ENCODE peak calls at places on chromosomes 16 and 17, in seven cellular contexts. One of them, this sample, is unnamed.

GRCh38 chr17:38885728-38886642 is 16.1 kb downstream of the LASP1 start:
- DNase-seq in natural killer cell: no peak
- DNase-seq in endodermal cell: peak
- DNase-seq in PC-9: no peak
- DNase-seq in astrocyte of the spinal cord: peak
- DNase-seq in AG09319: no peak
- DNase-seq in GM10248: no peak
- DNase-seq in this sample: no peak

GRCh38 chr16:1613240-1613639 is 1.1 kb downstream of the CRAMP1 start:
- DNase-seq in natural killer cell: no peak
- DNase-seq in endodermal cell: no peak
- DNase-seq in PC-9: no peak
- DNase-seq in astrocyte of the spinal cord: no peak
- DNase-seq in AG09319: no peak
- DNase-seq in GM10248: no peak
- DNase-seq in this sample: no peak

GRCh38 chr16:21101631-21102420 is 48.8 kb downstream of the DNAH3 start:
- DNase-seq in natural killer cell: no peak
- DNase-seq in endodermal cell: peak
- DNase-seq in PC-9: no peak
- DNase-seq in astrocyte of the spinal cord: peak
- DNase-seq in AG09319: no peak
- DNase-seq in GM10248: no peak
- DNase-seq in this sample: no peak

GRCh38 chr16:63287411-63287810 is 1251.2 kb upstream of the CDH8 start:
- DNase-seq in natural killer cell: no peak
- DNase-seq in endodermal cell: no peak
- DNase-seq in PC-9: no peak
- DNase-seq in astrocyte of the spinal cord: no peak
- DNase-seq in AG09319: no peak
- DNase-seq in GM10248: no peak
- DNase-seq in this sample: no peak

GRCh38 chr16:78127130-78127529 is 27.7 kb downstream of the WWOX start:
- DNase-seq in natural killer cell: no peak
- DNase-seq in endodermal cell: no peak
- DNase-seq in PC-9: no peak
- DNase-seq in astrocyte of the spinal cord: peak
- DNase-seq in AG09319: peak
- DNase-seq in GM10248: no peak
- DNase-seq in this sample: no peak

GRCh38 chr16:84922351-84923135 is 88.8 kb downstream of the ZDHHC7 start:
- DNase-seq in natural killer cell: no peak
- DNase-seq in endodermal cell: no peak
- DNase-seq in PC-9: no peak
- DNase-seq in astrocyte of the spinal cord: no peak
- DNase-seq in AG09319: no peak
- DNase-seq in GM10248: no peak
- DNase-seq in this sample: no peak

GRCh38 chr17:5825717-5826330 is 241.5 kb upstream of the NLRP1 start:
- DNase-seq in natural killer cell: no peak
- DNase-seq in endodermal cell: no peak
- DNase-seq in PC-9: no peak
- DNase-seq in astrocyte of the spinal cord: peak
- DNase-seq in AG09319: no peak
- DNase-seq in GM10248: no peak
- DNase-seq in this sample: no peak

GRCh38 chr17:3589784-3590183 is 19.4 kb downstream of the TRPV1 start:
- DNase-seq in natural killer cell: no peak
- DNase-seq in endodermal cell: peak
- DNase-seq in PC-9: no peak
- DNase-seq in astrocyte of the spinal cord: no peak
- DNase-seq in AG09319: no peak
- DNase-seq in GM10248: no peak
- DNase-seq in this sample: no peak

GRCh38 chr17:79658811-79659207 is 48.0 kb upstream of the RBFOX3 start:
- DNase-seq in natural killer cell: no peak
- DNase-seq in endodermal cell: peak
- DNase-seq in PC-9: no peak
- DNase-seq in astrocyte of the spinal cord: no peak
- DNase-seq in AG09319: no peak
- DNase-seq in GM10248: no peak
- DNase-seq in this sample: peak

GRCh38 chr17:57370051-57370581 is 113.8 kb downstream of the MSI2 start:
- DNase-seq in natural killer cell: no peak
- DNase-seq in endodermal cell: no peak
- DNase-seq in PC-9: peak
- DNase-seq in astrocyte of the spinal cord: peak
- DNase-seq in AG09319: peak
- DNase-seq in GM10248: no peak
- DNase-seq in this sample: no peak

GRCh38 chr17:45402916-45403315 is 29.8 kb downstream of the ARHGAP27 start:
- DNase-seq in natural killer cell: no peak
- DNase-seq in endodermal cell: no peak
- DNase-seq in PC-9: no peak
- DNase-seq in astrocyte of the spinal cord: no peak
- DNase-seq in AG09319: no peak
- DNase-seq in GM10248: no peak
- DNase-seq in this sample: no peak

GRCh38 chr17:28270926-28271325 is 48.1 kb upstream of the TMEM97 start:
- DNase-seq in natural killer cell: no peak
- DNase-seq in endodermal cell: no peak
- DNase-seq in PC-9: no peak
- DNase-seq in astrocyte of the spinal cord: no peak
- DNase-seq in AG09319: no peak
- DNase-seq in GM10248: no peak
- DNase-seq in this sample: no peak

GRCh38 chr17:48995332-48995870 is 1.8 kb upstream of the IGF2BP1 start:
- DNase-seq in natural killer cell: no peak
- DNase-seq in endodermal cell: peak
- DNase-seq in PC-9: no peak
- DNase-seq in astrocyte of the spinal cord: no peak
- DNase-seq in AG09319: no peak
- DNase-seq in GM10248: no peak
- DNase-seq in this sample: no peak

GRCh38 chr17:68398731-68399637 is 58.3 kb downstream of the WIPI1 start:
- DNase-seq in natural killer cell: peak
- DNase-seq in endodermal cell: peak
- DNase-seq in PC-9: peak
- DNase-seq in astrocyte of the spinal cord: peak
- DNase-seq in AG09319: no peak
- DNase-seq in GM10248: peak
- DNase-seq in this sample: no peak

GRCh38 chr17:45334231-45334630 is 17.4 kb upstream of the MAP3K14 start:
- DNase-seq in natural killer cell: no peak
- DNase-seq in endodermal cell: peak
- DNase-seq in PC-9: no peak
- DNase-seq in astrocyte of the spinal cord: no peak
- DNase-seq in AG09319: no peak
- DNase-seq in GM10248: no peak
- DNase-seq in this sample: no peak

GRCh38 chr17:74280093-74280513 is 6.1 kb downstream of the DNAI2 start:
- DNase-seq in natural killer cell: peak
- DNase-seq in endodermal cell: no peak
- DNase-seq in PC-9: no peak
- DNase-seq in astrocyte of the spinal cord: no peak
- DNase-seq in AG09319: no peak
- DNase-seq in GM10248: peak
- DNase-seq in this sample: no peak

GRCh38 chr17:15409721-15410247 is 57.6 kb downstream of the CDRT4 start:
- DNase-seq in natural killer cell: no peak
- DNase-seq in endodermal cell: no peak
- DNase-seq in PC-9: no peak
- DNase-seq in astrocyte of the spinal cord: peak
- DNase-seq in AG09319: peak
- DNase-seq in GM10248: no peak
- DNase-seq in this sample: no peak

GRCh38 chr16:73371584-73372319 is 323.8 kb upstream of the ZFHX3 start:
- DNase-seq in natural killer cell: no peak
- DNase-seq in endodermal cell: no peak
- DNase-seq in PC-9: no peak
- DNase-seq in astrocyte of the spinal cord: no peak
- DNase-seq in AG09319: no peak
- DNase-seq in GM10248: no peak
- DNase-seq in this sample: no peak

GRCh38 chr16:70770291-70770967 is 30.5 kb downstream of the VAC14 start:
- DNase-seq in natural killer cell: no peak
- DNase-seq in endodermal cell: no peak
- DNase-seq in PC-9: no peak
- DNase-seq in astrocyte of the spinal cord: peak
- DNase-seq in AG09319: no peak
- DNase-seq in GM10248: no peak
- DNase-seq in this sample: no peak
- TF ChIP-seq CTCF in natural killer cell: no peak
- TF ChIP-seq CTCF in endodermal cell: no peak
- TF ChIP-seq CTCF in PC-9: no peak
- TF ChIP-seq CTCF in astrocyte of the spinal cord: peak
- TF ChIP-seq CTCF in AG09319: no peak
- TF ChIP-seq CTCF in GM10248: no peak
- TF ChIP-seq CTCF in this sample: no peak

GRCh38 chr17:78133971-78134898 is 3.7 kb downstream of the TMC8 start:
- DNase-seq in natural killer cell: peak
- DNase-seq in endodermal cell: peak
- DNase-seq in PC-9: no peak
- DNase-seq in astrocyte of the spinal cord: no peak
- DNase-seq in AG09319: no peak
- DNase-seq in GM10248: peak
- DNase-seq in this sample: no peak
- TF ChIP-seq CTCF in natural killer cell: peak
- TF ChIP-seq CTCF in endodermal cell: peak
- TF ChIP-seq CTCF in PC-9: peak
- TF ChIP-seq CTCF in astrocyte of the spinal cord: peak
- TF ChIP-seq CTCF in AG09319: peak
- TF ChIP-seq CTCF in GM10248: peak
- TF ChIP-seq CTCF in this sample: peak

GRCh38 chr16:10970065-10970464 is 25.7 kb downstream of the CLEC16A start:
- DNase-seq in natural killer cell: no peak
- DNase-seq in endodermal cell: no peak
- DNase-seq in PC-9: no peak
- DNase-seq in astrocyte of the spinal cord: peak
- DNase-seq in AG09319: no peak
- DNase-seq in GM10248: no peak
- DNase-seq in this sample: no peak

GRCh38 chr16:10966129-10966528 is 21.8 kb downstream of the CLEC16A start:
- DNase-seq in natural killer cell: no peak
- DNase-seq in endodermal cell: no peak
- DNase-seq in PC-9: no peak
- DNase-seq in astrocyte of the spinal cord: no peak
- DNase-seq in AG09319: no peak
- DNase-seq in GM10248: no peak
- DNase-seq in this sample: no peak

GRCh38 chr16:10969615-10970014 is 25.3 kb downstream of the CLEC16A start:
- DNase-seq in natural killer cell: no peak
- DNase-seq in endodermal cell: no peak
- DNase-seq in PC-9: no peak
- DNase-seq in astrocyte of the spinal cord: no peak
- DNase-seq in AG09319: no peak
- DNase-seq in GM10248: no peak
- DNase-seq in this sample: no peak

GRCh38 chr16:10967981-10968380 is 23.6 kb downstream of the CLEC16A start:
- DNase-seq in natural killer cell: no peak
- DNase-seq in endodermal cell: no peak
- DNase-seq in PC-9: no peak
- DNase-seq in astrocyte of the spinal cord: no peak
- DNase-seq in AG09319: no peak
- DNase-seq in GM10248: no peak
- DNase-seq in this sample: no peak

GRCh38 chr16:10968509-10968908 is 24.1 kb downstream of the CLEC16A start:
- DNase-seq in natural killer cell: no peak
- DNase-seq in endodermal cell: no peak
- DNase-seq in PC-9: no peak
- DNase-seq in astrocyte of the spinal cord: no peak
- DNase-seq in AG09319: no peak
- DNase-seq in GM10248: no peak
- DNase-seq in this sample: no peak
- TF ChIP-seq CTCF in natural killer cell: no peak
- TF ChIP-seq CTCF in endodermal cell: peak
- TF ChIP-seq CTCF in PC-9: no peak
- TF ChIP-seq CTCF in astrocyte of the spinal cord: no peak
- TF ChIP-seq CTCF in AG09319: no peak
- TF ChIP-seq CTCF in GM10248: no peak
- TF ChIP-seq CTCF in this sample: no peak

GRCh38 chr17:7313028-7313889 is 1.9 kb downstream of the GPS2 start:
- DNase-seq in natural killer cell: peak
- DNase-seq in endodermal cell: peak
- DNase-seq in PC-9: peak
- DNase-seq in astrocyte of the spinal cord: no peak
- DNase-seq in AG09319: no peak
- DNase-seq in GM10248: no peak
- DNase-seq in this sample: no peak
- TF ChIP-seq CTCF in natural killer cell: no peak
- TF ChIP-seq CTCF in endodermal cell: peak
- TF ChIP-seq CTCF in PC-9: peak
- TF ChIP-seq CTCF in astrocyte of the spinal cord: no peak
- TF ChIP-seq CTCF in AG09319: no peak
- TF ChIP-seq CTCF in GM10248: no peak
- TF ChIP-seq CTCF in this sample: peak